ENCODE peak calls at places on chromosomes 11 and 22, in seven cellular contexts. W, D, R, F, X, H and N are unnamed samples.

GRCh38 chr11:132519226-132519860 is 1013.0 kb downstream of the OPCML start:
- DNase-seq in F (no peak), D (peak), X (no peak), W (no peak), H (no peak), R (no peak), N (no peak)

GRCh38 chr11:116582621-116583020 is 190.2 kb downstream of the BUD13 start:
- DNase-seq in R (no peak), D (no peak), F (no peak), W (no peak), X (no peak), H (no peak), N (no peak)

GRCh38 chr11:128095459-128096096 is 491.8 kb downstream of the ETS1 start:
- DNase-seq in X (no peak), D (peak), R (no peak), F (no peak), W (no peak), H (no peak), N (peak)

GRCh38 chr11:65060913-65061408 is 2.6 kb upstream of the NAALADL1 start:
- DNase-seq in H (peak), D (peak), W (no peak), R (no peak), X (no peak), F (no peak), N (peak)

GRCh38 chr11:69292221-69292648 is 1.7 kb upstream of the MYEOV start:
- DNase-seq in H (peak), F (peak), W (peak), R (peak), X (peak), D (no peak), N (no peak)

GRCh38 chr11:119065369-119065768 is 2.2 kb upstream of the VPS11 start:
- DNase-seq in X (no peak), D (peak), R (peak), F (no peak), H (peak), W (peak), N (no peak)

GRCh38 chr22:49862408-49862776 is 8.7 kb downstream of the ZBED4 start:
- DNase-seq in X (no peak), D (no peak), F (no peak), W (no peak), H (no peak), R (peak), N (no peak)

GRCh38 chr22:23401111-23401909 is 178.8 kb downstream of the IGLL1 start:
- DNase-seq in F (peak), D (peak), R (no peak), H (no peak), W (no peak), X (no peak), N (peak)

GRCh38 chr11:1217151-1217550 is 5.7 kb upstream of the MUC5B start:
- DNase-seq in D (no peak), H (no peak), F (no peak), W (no peak), R (no peak), X (no peak), N (no peak)

GRCh38 chr11:104547996-104548661 is 350.1 kb downstream of the CASP12 start:
- DNase-seq in D (no peak), H (no peak), W (no peak), F (no peak), R (no peak), X (no peak), N (no peak)

GRCh38 chr22:43891360-43892182 is at the start of gene PNPLA5:
- DNase-seq in D (no peak), H (no peak), X (no peak), W (no peak), F (no peak), R (no peak), N (no peak)